ENCODE peak calls at places on chromosome 22, in five cellular contexts. One of them, this sample, is unnamed.

GRCh38 chr22:44686873-44687600 is 15.0 kb upstream of the PRR5 start:
- DNase-seq in HepG2: peak; percentile 52
- DNase-seq in transverse colon: no peak
- DNase-seq in prostate gland: no peak
- DNase-seq in sigmoid colon: no peak
- DNase-seq in this sample: no peak

GRCh38 chr22:28542980-28543621 is 136.5 kb downstream of the TTC28 start:
- DNase-seq in sigmoid colon: no peak
- DNase-seq in transverse colon: no peak
- DNase-seq in prostate gland: no peak
- DNase-seq in HepG2: no peak
- DNase-seq in this sample: no peak

GRCh38 chr22:37128555-37129281 is 19.2 kb upstream of the TMPRSS6 start:
- DNase-seq in sigmoid colon: no peak
- DNase-seq in transverse colon: no peak
- DNase-seq in prostate gland: no peak
- DNase-seq in HepG2: no peak
- DNase-seq in this sample: no peak

GRCh38 chr22:31812977-31813605 is 59.3 kb downstream of the DEPDC5 start:
- DNase-seq in sigmoid colon: no peak
- DNase-seq in HepG2: peak; percentile 22
- DNase-seq in transverse colon: no peak
- DNase-seq in prostate gland: no peak
- DNase-seq in this sample: no peak

GRCh38 chr22:17106161-17106784 is 14.9 kb downstream of the TMEM121B start:
- DNase-seq in prostate gland: no peak
- DNase-seq in HepG2: no peak
- DNase-seq in transverse colon: no peak
- DNase-seq in sigmoid colon: peak; percentile 56
- DNase-seq in this sample: peak; percentile 82

GRCh38 chr22:23256986-23257888 is 76.9 kb downstream of the BCR start:
- DNase-seq in HepG2: no peak
- DNase-seq in prostate gland: no peak
- DNase-seq in transverse colon: peak; percentile 64
- DNase-seq in sigmoid colon: peak; percentile 80
- DNase-seq in this sample: no peak

GRCh38 chr22:24423519-24424000 is 3.8 kb upstream of the ADORA2A start:
- DNase-seq in prostate gland: no peak
- DNase-seq in sigmoid colon: peak; percentile 72
- DNase-seq in HepG2: no peak
- DNase-seq in transverse colon: peak; percentile 56
- DNase-seq in this sample: peak; percentile 95

GRCh38 chr22:35625763-35626162 is 8.6 kb upstream of the MB start:
- DNase-seq in sigmoid colon: no peak
- DNase-seq in prostate gland: no peak
- DNase-seq in HepG2: no peak
- DNase-seq in transverse colon: no peak
- DNase-seq in this sample: no peak

GRCh38 chr22:37054078-37054440 is 2.5 kb downstream of the KCTD17 start:
- DNase-seq in sigmoid colon: no peak
- DNase-seq in HepG2: no peak
- DNase-seq in transverse colon: no peak
- DNase-seq in prostate gland: no peak
- DNase-seq in this sample: no peak

GRCh38 chr22:23168381-23169031 is 11.8 kb upstream of the BCR start:
- DNase-seq in prostate gland: no peak
- DNase-seq in HepG2: no peak
- DNase-seq in transverse colon: no peak
- DNase-seq in sigmoid colon: no peak
- DNase-seq in this sample: no peak

GRCh38 chr22:47804281-47804680 is 1041.8 kb downstream of the TBC1D22A start:
- DNase-seq in sigmoid colon: no peak
- DNase-seq in prostate gland: no peak
- DNase-seq in transverse colon: no peak
- DNase-seq in HepG2: no peak
- DNase-seq in this sample: no peak

GRCh38 chr22:19207902-19208283 is 29.4 kb upstream of the SLC25A1 start:
- DNase-seq in HepG2: no peak
- DNase-seq in sigmoid colon: peak; percentile 12
- DNase-seq in prostate gland: no peak
- DNase-seq in transverse colon: no peak
- DNase-seq in this sample: no peak

GRCh38 chr22:46453829-46454220 is 83.6 kb downstream of the CELSR1 start:
- DNase-seq in HepG2: no peak
- DNase-seq in prostate gland: no peak
- DNase-seq in transverse colon: no peak
- DNase-seq in sigmoid colon: no peak
- DNase-seq in this sample: no peak

GRCh38 chr22:46453006-46453828 is 84.2 kb downstream of the CELSR1 start:
- DNase-seq in prostate gland: peak; percentile 76
- DNase-seq in transverse colon: no peak
- DNase-seq in sigmoid colon: no peak
- DNase-seq in HepG2: peak; percentile 83
- DNase-seq in this sample: no peak

GRCh38 chr22:46455453-46455852 is 82.0 kb downstream of the CELSR1 start:
- DNase-seq in transverse colon: no peak
- DNase-seq in prostate gland: no peak
- DNase-seq in sigmoid colon: no peak
- DNase-seq in HepG2: no peak
- DNase-seq in this sample: no peak

GRCh38 chr22:46454233-46454909 is 83.0 kb downstream of the CELSR1 start:
- DNase-seq in transverse colon: no peak
- DNase-seq in sigmoid colon: no peak
- DNase-seq in HepG2: no peak
- DNase-seq in prostate gland: no peak
- DNase-seq in this sample: no peak

DNA sequence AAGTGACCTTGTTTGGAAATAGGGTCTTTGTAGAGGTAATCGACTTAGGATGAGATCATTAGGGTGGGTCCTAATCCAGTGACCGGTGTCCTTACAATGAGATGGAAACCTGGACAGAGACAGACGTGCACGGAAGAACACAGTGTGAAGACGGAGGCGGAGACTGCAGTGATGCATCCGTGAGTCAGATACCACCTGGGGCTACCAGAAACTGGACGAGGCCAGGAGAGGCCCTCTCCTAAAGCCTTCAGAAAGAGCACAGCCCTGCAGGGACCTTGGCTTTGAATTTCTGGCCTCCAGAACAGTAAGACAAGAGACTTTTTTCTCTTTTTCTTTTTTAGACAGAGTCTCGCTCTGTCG is 82.5 kb downstream of the CELSR1 start:
- DNase-seq in transverse colon: no peak
- DNase-seq in sigmoid colon: no peak
- DNase-seq in prostate gland: no peak
- DNase-seq in HepG2: no peak
- DNase-seq in this sample: no peak
- TF ChIP-seq POLR2AphosphoS5 in transverse colon: no peak
- TF ChIP-seq POLR2AphosphoS5 in sigmoid colon: no peak
- TF ChIP-seq POLR2AphosphoS5 in prostate gland: no peak
- TF ChIP-seq POLR2AphosphoS5 in HepG2: no peak
- TF ChIP-seq POLR2AphosphoS5 in this sample: no peak

DNA sequence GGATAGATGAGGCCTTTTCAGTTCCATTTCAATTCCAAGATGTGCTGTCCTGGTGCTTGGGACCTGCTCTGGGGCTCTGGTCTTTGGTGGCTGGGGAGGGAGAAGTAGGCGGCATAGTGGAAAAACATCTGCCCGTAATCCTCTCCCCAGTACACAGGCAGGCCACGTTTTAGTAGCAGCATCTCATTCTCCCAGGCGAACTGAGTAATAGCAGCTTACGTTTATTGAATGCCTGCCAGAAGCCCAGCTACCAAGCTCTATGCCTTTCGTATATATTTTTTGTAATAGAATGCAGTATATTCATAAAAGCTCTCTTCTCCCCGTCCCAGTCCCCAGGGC is 11.4 kb downstream of the ACO2 start:
- DNase-seq in HepG2: no peak
- DNase-seq in sigmoid colon: no peak
- DNase-seq in prostate gland: no peak
- DNase-seq in transverse colon: no peak
- DNase-seq in this sample: no peak
- TF ChIP-seq POLR2AphosphoS5 in HepG2: no peak
- TF ChIP-seq POLR2AphosphoS5 in sigmoid colon: peak; percentile 30
- TF ChIP-seq POLR2AphosphoS5 in prostate gland: no peak
- TF ChIP-seq POLR2AphosphoS5 in transverse colon: no peak
- TF ChIP-seq POLR2AphosphoS5 in this sample: no peak

GRCh38 chr22:39988386-39989114 is 6.2 kb upstream of the FAM83F start:
- DNase-seq in HepG2: no peak
- DNase-seq in transverse colon: no peak
- DNase-seq in sigmoid colon: no peak
- DNase-seq in prostate gland: no peak
- DNase-seq in this sample: no peak
- TF ChIP-seq POLR2AphosphoS5 in HepG2: no peak
- TF ChIP-seq POLR2AphosphoS5 in transverse colon: no peak
- TF ChIP-seq POLR2AphosphoS5 in sigmoid colon: no peak
- TF ChIP-seq POLR2AphosphoS5 in prostate gland: no peak
- TF ChIP-seq POLR2AphosphoS5 in this sample: no peak

GRCh38 chr22:38461414-38462081 is 6.3 kb upstream of the KDELR3 start:
- DNase-seq in transverse colon: peak; percentile 79
- DNase-seq in sigmoid colon: peak; percentile 85
- DNase-seq in HepG2: peak; percentile 71
- DNase-seq in prostate gland: peak; percentile 78
- DNase-seq in this sample: peak; percentile 84
- TF ChIP-seq POLR2AphosphoS5 in transverse colon: peak; percentile 15
- TF ChIP-seq POLR2AphosphoS5 in sigmoid colon: peak; percentile 49
- TF ChIP-seq POLR2AphosphoS5 in HepG2: no peak
- TF ChIP-seq POLR2AphosphoS5 in prostate gland: peak; percentile 80
- TF ChIP-seq POLR2AphosphoS5 in this sample: peak; percentile 29

GRCh38 chr22:50220603-50221409 is 20.0 kb downstream of the SELENOO start:
- DNase-seq in prostate gland: no peak
- DNase-seq in transverse colon: no peak
- DNase-seq in HepG2: no peak
- DNase-seq in sigmoid colon: peak; percentile 68
- DNase-seq in this sample: no peak

GRCh38 chr22:50217543-50218152 is 16.8 kb downstream of the SELENOO start:
- DNase-seq in sigmoid colon: no peak
- DNase-seq in transverse colon: no peak
- DNase-seq in prostate gland: no peak
- DNase-seq in HepG2: no peak
- DNase-seq in this sample: no peak

GRCh38 chr22:50218153-50218995 is 17.6 kb downstream of the SELENOO start:
- DNase-seq in sigmoid colon: peak; percentile 66
- DNase-seq in transverse colon: no peak
- DNase-seq in HepG2: no peak
- DNase-seq in prostate gland: no peak
- DNase-seq in this sample: no peak

GRCh38 chr22:50219800-50220602 is 19.2 kb downstream of the SELENOO start:
- DNase-seq in transverse colon: no peak
- DNase-seq in sigmoid colon: no peak
- DNase-seq in prostate gland: no peak
- DNase-seq in HepG2: no peak
- DNase-seq in this sample: no peak

GRCh38 chr22:50218996-50219727 is 18.4 kb downstream of the SELENOO start:
- DNase-seq in sigmoid colon: peak; percentile 97
- DNase-seq in transverse colon: peak; percentile 89
- DNase-seq in prostate gland: peak; percentile 97
- DNase-seq in HepG2: peak; percentile 32
- DNase-seq in this sample: no peak
- TF ChIP-seq POLR2AphosphoS5 in sigmoid colon: peak; percentile 38
- TF ChIP-seq POLR2AphosphoS5 in transverse colon: no peak
- TF ChIP-seq POLR2AphosphoS5 in prostate gland: peak; percentile 95
- TF ChIP-seq POLR2AphosphoS5 in HepG2: no peak
- TF ChIP-seq POLR2AphosphoS5 in this sample: no peak

GRCh38 chr22:50526849-50527801 is 1.7 kb upstream of the SCO2 start:
- DNase-seq in sigmoid colon: peak; percentile 82
- DNase-seq in HepG2: peak; percentile 70
- DNase-seq in transverse colon: peak; percentile 74
- DNase-seq in prostate gland: no peak
- DNase-seq in this sample: peak; percentile 91
- TF ChIP-seq POLR2AphosphoS5 in sigmoid colon: peak; percentile 11
- TF ChIP-seq POLR2AphosphoS5 in HepG2: peak; percentile 75
- TF ChIP-seq POLR2AphosphoS5 in transverse colon: no peak
- TF ChIP-seq POLR2AphosphoS5 in prostate gland: no peak
- TF ChIP-seq POLR2AphosphoS5 in this sample: peak; percentile 69

GRCh38 chr22:30310881-30311771 is 15.6 kb downstream of the TBC1D10A start:
- DNase-seq in prostate gland: peak; percentile 70
- DNase-seq in transverse colon: peak; percentile 80
- DNase-seq in HepG2: no peak
- DNase-seq in sigmoid colon: peak; percentile 94
- DNase-seq in this sample: no peak
- TF ChIP-seq POLR2AphosphoS5 in prostate gland: peak; percentile 54
- TF ChIP-seq POLR2AphosphoS5 in transverse colon: peak; percentile 54
- TF ChIP-seq POLR2AphosphoS5 in HepG2: no peak
- TF ChIP-seq POLR2AphosphoS5 in sigmoid colon: peak; percentile 81
- TF ChIP-seq POLR2AphosphoS5 in this sample: peak; percentile 35

GRCh38 chr22:41217553-41218157 is 12.5 kb downstream of the L3MBTL2 start:
- DNase-seq in sigmoid colon: peak; percentile 90
- DNase-seq in transverse colon: peak; percentile 56
- DNase-seq in prostate gland: peak; percentile 20
- DNase-seq in HepG2: no peak
- DNase-seq in this sample: no peak
- TF ChIP-seq POLR2AphosphoS5 in sigmoid colon: peak; percentile 46
- TF ChIP-seq POLR2AphosphoS5 in transverse colon: peak; percentile 10
- TF ChIP-seq POLR2AphosphoS5 in prostate gland: peak; percentile 2
- TF ChIP-seq POLR2AphosphoS5 in HepG2: no peak
- TF ChIP-seq POLR2AphosphoS5 in this sample: peak; percentile 55

This sample was measured in spleen.